ENCODE peak calls at places on chromosomes 3 and 15, in nine cellular contexts. One of them, this sample, is unnamed.
A peak's percentile ranks its signal among the peaks of the same experiment; 100 is the strongest.

GRCh38 chr3:183188895-183189462 is 26.4 kb upstream of the LAMP3 start:
- DNase-seq in EL: peak; percentile 31
- DNase-seq in activated naive CD8-positive, alpha-beta T cell treated with anti-CD3 and anti-CD28 coated beads, Interleukin-2, amount 10 ng/mL, durations not matched to agents 7 days and 5 days: no peak
- DNase-seq in CD8-positive, alpha-beta T cell: no peak
- DNase-seq in CD8-positive, alpha-beta memory T cell: no peak
- DNase-seq in NCI-H1105: peak; percentile 6
- DNase-seq in GM13977: peak; percentile 55
- DNase-seq in activated CD4-positive, alpha-beta T cell treated with anti-CD3 and anti-CD28 coated beads for 24 hours: no peak
- DNase-seq in activated CD8-positive, alpha-beta memory T cell treated with anti-CD3 and anti-CD28 coated beads for 48 hours: no peak
- DNase-seq in this sample: no peak

GRCh38 chr15:88126695-88127476 is 129.7 kb downstream of the NTRK3 start:
- DNase-seq in EL: peak; percentile 16
- DNase-seq in activated naive CD8-positive, alpha-beta T cell treated with anti-CD3 and anti-CD28 coated beads, Interleukin-2, amount 10 ng/mL, durations not matched to agents 7 days and 5 days: no peak
- DNase-seq in CD8-positive, alpha-beta T cell: no peak
- DNase-seq in CD8-positive, alpha-beta memory T cell: no peak
- DNase-seq in NCI-H1105: no peak
- DNase-seq in GM13977: no peak
- DNase-seq in activated CD4-positive, alpha-beta T cell treated with anti-CD3 and anti-CD28 coated beads for 24 hours: no peak
- DNase-seq in activated CD8-positive, alpha-beta memory T cell treated with anti-CD3 and anti-CD28 coated beads for 48 hours: no peak
- DNase-seq in this sample: no peak

GRCh38 chr3:42148982-42149432 is 57.9 kb downstream of the TRAK1 start:
- DNase-seq in EL: peak; percentile 60
- DNase-seq in activated naive CD8-positive, alpha-beta T cell treated with anti-CD3 and anti-CD28 coated beads, Interleukin-2, amount 10 ng/mL, durations not matched to agents 7 days and 5 days: no peak
- DNase-seq in CD8-positive, alpha-beta T cell: no peak
- DNase-seq in CD8-positive, alpha-beta memory T cell: no peak
- DNase-seq in NCI-H1105: no peak
- DNase-seq in GM13977: no peak
- DNase-seq in activated CD4-positive, alpha-beta T cell treated with anti-CD3 and anti-CD28 coated beads for 24 hours: no peak
- DNase-seq in activated CD8-positive, alpha-beta memory T cell treated with anti-CD3 and anti-CD28 coated beads for 48 hours: no peak
- DNase-seq in this sample: peak; percentile 93

GRCh38 chr15:75185271-75186029 is 16.2 kb upstream of the C15orf39 start:
- DNase-seq in EL: no peak
- DNase-seq in activated naive CD8-positive, alpha-beta T cell treated with anti-CD3 and anti-CD28 coated beads, Interleukin-2, amount 10 ng/mL, durations not matched to agents 7 days and 5 days: no peak
- DNase-seq in CD8-positive, alpha-beta T cell: no peak
- DNase-seq in CD8-positive, alpha-beta memory T cell: no peak
- DNase-seq in NCI-H1105: no peak
- DNase-seq in GM13977: no peak
- DNase-seq in activated CD4-positive, alpha-beta T cell treated with anti-CD3 and anti-CD28 coated beads for 24 hours: no peak
- DNase-seq in activated CD8-positive, alpha-beta memory T cell treated with anti-CD3 and anti-CD28 coated beads for 48 hours: no peak
- DNase-seq in this sample: no peak

GRCh38 chr3:128764863-128765262 is 38.9 kb downstream of the RAB7A start:
- DNase-seq in EL: no peak
- DNase-seq in activated naive CD8-positive, alpha-beta T cell treated with anti-CD3 and anti-CD28 coated beads, Interleukin-2, amount 10 ng/mL, durations not matched to agents 7 days and 5 days: no peak
- DNase-seq in CD8-positive, alpha-beta T cell: no peak
- DNase-seq in CD8-positive, alpha-beta memory T cell: no peak
- DNase-seq in NCI-H1105: no peak
- DNase-seq in GM13977: no peak
- DNase-seq in activated CD4-positive, alpha-beta T cell treated with anti-CD3 and anti-CD28 coated beads for 24 hours: no peak
- DNase-seq in activated CD8-positive, alpha-beta memory T cell treated with anti-CD3 and anti-CD28 coated beads for 48 hours: no peak
- DNase-seq in this sample: no peak

GRCh38 chr15:43977072-43977884 is 150.5 kb downstream of the WDR76 start:
- DNase-seq in EL: no peak
- DNase-seq in activated naive CD8-positive, alpha-beta T cell treated with anti-CD3 and anti-CD28 coated beads, Interleukin-2, amount 10 ng/mL, durations not matched to agents 7 days and 5 days: peak; percentile 71
- DNase-seq in CD8-positive, alpha-beta T cell: no peak
- DNase-seq in CD8-positive, alpha-beta memory T cell: no peak
- DNase-seq in NCI-H1105: no peak
- DNase-seq in GM13977: no peak
- DNase-seq in activated CD4-positive, alpha-beta T cell treated with anti-CD3 and anti-CD28 coated beads for 24 hours: peak; percentile 57
- DNase-seq in activated CD8-positive, alpha-beta memory T cell treated with anti-CD3 and anti-CD28 coated beads for 48 hours: peak; percentile 49
- DNase-seq in this sample: no peak

GRCh38 chr3:190585771-190586630 is 72.1 kb downstream of the IL1RAP start:
- DNase-seq in EL: peak; percentile 98
- DNase-seq in activated naive CD8-positive, alpha-beta T cell treated with anti-CD3 and anti-CD28 coated beads, Interleukin-2, amount 10 ng/mL, durations not matched to agents 7 days and 5 days: no peak
- DNase-seq in CD8-positive, alpha-beta T cell: no peak
- DNase-seq in CD8-positive, alpha-beta memory T cell: no peak
- DNase-seq in NCI-H1105: no peak
- DNase-seq in GM13977: no peak
- DNase-seq in activated CD4-positive, alpha-beta T cell treated with anti-CD3 and anti-CD28 coated beads for 24 hours: peak; percentile 30
- DNase-seq in activated CD8-positive, alpha-beta memory T cell treated with anti-CD3 and anti-CD28 coated beads for 48 hours: peak; percentile 23
- DNase-seq in this sample: peak; percentile 88

GRCh38 chr3:153284282-153284938 is 122.4 kb downstream of the RAP2B start:
- DNase-seq in EL: peak; percentile 86
- DNase-seq in activated naive CD8-positive, alpha-beta T cell treated with anti-CD3 and anti-CD28 coated beads, Interleukin-2, amount 10 ng/mL, durations not matched to agents 7 days and 5 days: no peak
- DNase-seq in CD8-positive, alpha-beta T cell: no peak
- DNase-seq in CD8-positive, alpha-beta memory T cell: no peak
- DNase-seq in NCI-H1105: no peak
- DNase-seq in GM13977: no peak
- DNase-seq in activated CD4-positive, alpha-beta T cell treated with anti-CD3 and anti-CD28 coated beads for 24 hours: no peak
- DNase-seq in activated CD8-positive, alpha-beta memory T cell treated with anti-CD3 and anti-CD28 coated beads for 48 hours: no peak
- DNase-seq in this sample: peak; percentile 89

GRCh38 chr3:146165370-146165769 is 4.4 kb upstream of the PLOD2 start:
- DNase-seq in EL: peak; percentile 92
- DNase-seq in activated naive CD8-positive, alpha-beta T cell treated with anti-CD3 and anti-CD28 coated beads, Interleukin-2, amount 10 ng/mL, durations not matched to agents 7 days and 5 days: no peak
- DNase-seq in CD8-positive, alpha-beta T cell: no peak
- DNase-seq in CD8-positive, alpha-beta memory T cell: no peak
- DNase-seq in NCI-H1105: no peak
- DNase-seq in GM13977: no peak
- DNase-seq in activated CD4-positive, alpha-beta T cell treated with anti-CD3 and anti-CD28 coated beads for 24 hours: no peak
- DNase-seq in activated CD8-positive, alpha-beta memory T cell treated with anti-CD3 and anti-CD28 coated beads for 48 hours: no peak
- DNase-seq in this sample: peak; percentile 44

GRCh38 chr3:108159128-108159527 is 63.1 kb downstream of the IFT57 start:
- DNase-seq in EL: peak; percentile 45
- DNase-seq in activated naive CD8-positive, alpha-beta T cell treated with anti-CD3 and anti-CD28 coated beads, Interleukin-2, amount 10 ng/mL, durations not matched to agents 7 days and 5 days: no peak
- DNase-seq in CD8-positive, alpha-beta T cell: no peak
- DNase-seq in CD8-positive, alpha-beta memory T cell: no peak
- DNase-seq in NCI-H1105: no peak
- DNase-seq in GM13977: no peak
- DNase-seq in activated CD4-positive, alpha-beta T cell treated with anti-CD3 and anti-CD28 coated beads for 24 hours: no peak
- DNase-seq in activated CD8-positive, alpha-beta memory T cell treated with anti-CD3 and anti-CD28 coated beads for 48 hours: no peak
- DNase-seq in this sample: no peak

GRCh38 chr15:35003928-35004327 is 15.8 kb upstream of the ZNF770 start:
- DNase-seq in EL: no peak
- DNase-seq in activated naive CD8-positive, alpha-beta T cell treated with anti-CD3 and anti-CD28 coated beads, Interleukin-2, amount 10 ng/mL, durations not matched to agents 7 days and 5 days: no peak
- DNase-seq in CD8-positive, alpha-beta T cell: no peak
- DNase-seq in CD8-positive, alpha-beta memory T cell: no peak
- DNase-seq in NCI-H1105: no peak
- DNase-seq in GM13977: no peak
- DNase-seq in activated CD4-positive, alpha-beta T cell treated with anti-CD3 and anti-CD28 coated beads for 24 hours: no peak
- DNase-seq in activated CD8-positive, alpha-beta memory T cell treated with anti-CD3 and anti-CD28 coated beads for 48 hours: no peak
- DNase-seq in this sample: no peak

GRCh38 chr3:25820372-25820771 is 30.5 kb downstream of the OXSM start:
- DNase-seq in EL: peak; percentile 97
- DNase-seq in activated naive CD8-positive, alpha-beta T cell treated with anti-CD3 and anti-CD28 coated beads, Interleukin-2, amount 10 ng/mL, durations not matched to agents 7 days and 5 days: no peak
- DNase-seq in CD8-positive, alpha-beta T cell: no peak
- DNase-seq in CD8-positive, alpha-beta memory T cell: no peak
- DNase-seq in NCI-H1105: peak; percentile 9
- DNase-seq in GM13977: no peak
- DNase-seq in activated CD4-positive, alpha-beta T cell treated with anti-CD3 and anti-CD28 coated beads for 24 hours: no peak
- DNase-seq in activated CD8-positive, alpha-beta memory T cell treated with anti-CD3 and anti-CD28 coated beads for 48 hours: no peak
- DNase-seq in this sample: peak; percentile 81

GRCh38 chr15:52028431-52029093 is 9.5 kb downstream of the MAPK6 start:
- DNase-seq in EL: no peak
- DNase-seq in activated naive CD8-positive, alpha-beta T cell treated with anti-CD3 and anti-CD28 coated beads, Interleukin-2, amount 10 ng/mL, durations not matched to agents 7 days and 5 days: no peak
- DNase-seq in CD8-positive, alpha-beta T cell: no peak
- DNase-seq in CD8-positive, alpha-beta memory T cell: no peak
- DNase-seq in NCI-H1105: no peak
- DNase-seq in GM13977: no peak
- DNase-seq in activated CD4-positive, alpha-beta T cell treated with anti-CD3 and anti-CD28 coated beads for 24 hours: no peak
- DNase-seq in activated CD8-positive, alpha-beta memory T cell treated with anti-CD3 and anti-CD28 coated beads for 48 hours: no peak
- DNase-seq in this sample: no peak

GRCh38 chr15:68704496-68705021 is 116.1 kb downstream of the ANP32A start:
- DNase-seq in EL: no peak
- DNase-seq in activated naive CD8-positive, alpha-beta T cell treated with anti-CD3 and anti-CD28 coated beads, Interleukin-2, amount 10 ng/mL, durations not matched to agents 7 days and 5 days: no peak
- DNase-seq in CD8-positive, alpha-beta T cell: no peak
- DNase-seq in CD8-positive, alpha-beta memory T cell: no peak
- DNase-seq in NCI-H1105: no peak
- DNase-seq in GM13977: no peak
- DNase-seq in activated CD4-positive, alpha-beta T cell treated with anti-CD3 and anti-CD28 coated beads for 24 hours: no peak
- DNase-seq in activated CD8-positive, alpha-beta memory T cell treated with anti-CD3 and anti-CD28 coated beads for 48 hours: no peak
- DNase-seq in this sample: peak; percentile 90

GRCh38 chr3:183487046-183487445 is 58.6 kb upstream of the MCF2L2 start:
- DNase-seq in EL: no peak
- DNase-seq in activated naive CD8-positive, alpha-beta T cell treated with anti-CD3 and anti-CD28 coated beads, Interleukin-2, amount 10 ng/mL, durations not matched to agents 7 days and 5 days: no peak
- DNase-seq in CD8-positive, alpha-beta T cell: peak; percentile 25
- DNase-seq in CD8-positive, alpha-beta memory T cell: no peak
- DNase-seq in NCI-H1105: no peak
- DNase-seq in GM13977: no peak
- DNase-seq in activated CD4-positive, alpha-beta T cell treated with anti-CD3 and anti-CD28 coated beads for 24 hours: no peak
- DNase-seq in activated CD8-positive, alpha-beta memory T cell treated with anti-CD3 and anti-CD28 coated beads for 48 hours: no peak
- DNase-seq in this sample: no peak

GRCh38 chr15:60941448-60941847 is 287.7 kb downstream of the RORA start:
- DNase-seq in EL: peak; percentile 66
- DNase-seq in activated naive CD8-positive, alpha-beta T cell treated with anti-CD3 and anti-CD28 coated beads, Interleukin-2, amount 10 ng/mL, durations not matched to agents 7 days and 5 days: no peak
- DNase-seq in CD8-positive, alpha-beta T cell: no peak
- DNase-seq in CD8-positive, alpha-beta memory T cell: no peak
- DNase-seq in NCI-H1105: no peak
- DNase-seq in GM13977: no peak
- DNase-seq in activated CD4-positive, alpha-beta T cell treated with anti-CD3 and anti-CD28 coated beads for 24 hours: no peak
- DNase-seq in activated CD8-positive, alpha-beta memory T cell treated with anti-CD3 and anti-CD28 coated beads for 48 hours: no peak
- DNase-seq in this sample: no peak

GRCh38 chr3:150359381-150359780 is 48.7 kb upstream of the TSC22D2 start:
- DNase-seq in EL: no peak
- DNase-seq in activated naive CD8-positive, alpha-beta T cell treated with anti-CD3 and anti-CD28 coated beads, Interleukin-2, amount 10 ng/mL, durations not matched to agents 7 days and 5 days: no peak
- DNase-seq in CD8-positive, alpha-beta T cell: no peak
- DNase-seq in CD8-positive, alpha-beta memory T cell: no peak
- DNase-seq in NCI-H1105: no peak
- DNase-seq in GM13977: no peak
- DNase-seq in activated CD4-positive, alpha-beta T cell treated with anti-CD3 and anti-CD28 coated beads for 24 hours: no peak
- DNase-seq in activated CD8-positive, alpha-beta memory T cell treated with anti-CD3 and anti-CD28 coated beads for 48 hours: no peak
- DNase-seq in this sample: no peak

GRCh38 chr15:60970246-60971170 is 258.6 kb downstream of the RORA start:
- DNase-seq in EL: peak; percentile 65
- DNase-seq in activated naive CD8-positive, alpha-beta T cell treated with anti-CD3 and anti-CD28 coated beads, Interleukin-2, amount 10 ng/mL, durations not matched to agents 7 days and 5 days: no peak
- DNase-seq in CD8-positive, alpha-beta T cell: no peak
- DNase-seq in CD8-positive, alpha-beta memory T cell: no peak
- DNase-seq in NCI-H1105: no peak
- DNase-seq in GM13977: no peak
- DNase-seq in activated CD4-positive, alpha-beta T cell treated with anti-CD3 and anti-CD28 coated beads for 24 hours: no peak
- DNase-seq in activated CD8-positive, alpha-beta memory T cell treated with anti-CD3 and anti-CD28 coated beads for 48 hours: no peak
- DNase-seq in this sample: no peak

GRCh38 chr15:40420793-40421192 is 15.2 kb downstream of the IVD start:
- DNase-seq in EL: no peak
- DNase-seq in activated naive CD8-positive, alpha-beta T cell treated with anti-CD3 and anti-CD28 coated beads, Interleukin-2, amount 10 ng/mL, durations not matched to agents 7 days and 5 days: no peak
- DNase-seq in CD8-positive, alpha-beta T cell: no peak
- DNase-seq in CD8-positive, alpha-beta memory T cell: no peak
- DNase-seq in NCI-H1105: peak; percentile 54
- DNase-seq in GM13977: no peak
- DNase-seq in activated CD4-positive, alpha-beta T cell treated with anti-CD3 and anti-CD28 coated beads for 24 hours: no peak
- DNase-seq in activated CD8-positive, alpha-beta memory T cell treated with anti-CD3 and anti-CD28 coated beads for 48 hours: no peak
- DNase-seq in this sample: peak; percentile 64